ENCODE peak calls at places on chromosomes 6 and 20, in eight cellular contexts. G is stimulated activated CD4-positive, alpha-beta T cell treated with anti-CD3 and anti-CD28 coated beads, Interleukin-2, amount 100 ng/mL, for 48 hours; C is GM23248; K is activated naive CD4-positive, alpha-beta T cell; E is natural killer cell; Z is GM06990; I is CD4-positive, alpha-beta memory T cell; L is kidney glomerular epithelial cell. M is an unnamed sample.

GRCh38 chr6:126947070-126947469 is 171.4 kb upstream of the RSPO3 start:
- DNase-seq in K (no peak), I (no peak), L (no peak), G (no peak), Z (no peak), C (peak), E (no peak), M (no peak)

GRCh38 chr6:43953794-43954310 is 173.4 kb downstream of the MRPL14 start:
- DNase-seq in E (no peak), I (no peak), L (no peak), C (peak), K (no peak), G (no peak), Z (no peak), M (peak)

GRCh38 chr6:2630891-2631458 is 119.7 kb downstream of the MYLK4 start:
- DNase-seq in Z (no peak), K (no peak), C (peak), I (no peak), E (no peak), G (no peak), L (no peak), M (no peak)

GRCh38 chr6:137904822-137905617 is 38.0 kb downstream of the TNFAIP3 start:
- DNase-seq in Z (peak), E (no peak), I (no peak), C (peak), L (peak), G (peak), K (peak), M (no peak)

GRCh38 chr20:21505161-21505809 is 8.6 kb downstream of the NKX2-2 start:
- DNase-seq in K (peak), L (peak), E (peak), I (peak), Z (peak), C (peak), G (peak), M (peak)

GRCh38 chr20:58498445-58499068 is 16.6 kb downstream of the APCDD1L start:
- DNase-seq in K (no peak), E (no peak), L (no peak), I (no peak), C (no peak), Z (no peak), G (no peak), M (no peak)

GRCh38 chr6:111985202-111985731 is 68.6 kb upstream of the CCN6 start:
- DNase-seq in C (peak), I (peak), E (no peak), G (no peak), L (peak), Z (no peak), K (no peak), M (peak)

GRCh38 chr6:84498905-84499304 is 265.5 kb downstream of the TBX18 start:
- DNase-seq in E (no peak), K (no peak), Z (no peak), I (no peak), C (no peak), G (no peak), L (no peak), M (no peak)

GRCh38 chr20:7090753-7091310 is 323.3 kb downstream of the BMP2 start:
- DNase-seq in Z (no peak), I (no peak), C (no peak), G (no peak), L (no peak), K (no peak), E (no peak), M (no peak)

GRCh38 chr6:34990971-34991560 is 102.0 kb downstream of the ANKS1A start:
- DNase-seq in E (no peak), I (no peak), K (no peak), Z (no peak), G (no peak), C (peak), L (no peak), M (peak)

GRCh38 chr6:2733324-2733723 is 17.4 kb downstream of the MYLK4 start:
- DNase-seq in K (no peak), E (no peak), Z (peak), G (peak), L (no peak), I (peak), C (peak), M (no peak)

GRCh38 chr20:56715309-56715708 is 86.2 kb downstream of the TFAP2C start:
- DNase-seq in K (no peak), G (no peak), L (no peak), E (no peak), I (no peak), Z (no peak), C (no peak), M (no peak)

GRCh38 chr6:143517447-143517773 is 5.9 kb upstream of the FUCA2 start:
- DNase-seq in E (no peak), C (no peak), K (no peak), I (no peak), Z (no peak), G (no peak), L (no peak), M (no peak)

GRCh38 chr20:257419-257818 is at the start of gene DEFB132:
- DNase-seq in K (no peak), Z (no peak), E (no peak), C (no peak), I (no peak), L (no peak), G (no peak), M (no peak)

GRCh38 chr6:150978631-150979030 is 113.1 kb downstream of the MTHFD1L start:
- DNase-seq in I (no peak), K (no peak), L (no peak), Z (no peak), E (no peak), C (no peak), G (no peak), M (no peak)

GRCh38 chr6:85797993-85798392 is 155.3 kb upstream of the SYNCRIP start:
- DNase-seq in C (no peak), L (no peak), K (no peak), G (no peak), I (no peak), E (no peak), Z (no peak), M (no peak)

GRCh38 chr6:31572041-31572911 is at the start of gene LTA:
- DNase-seq in G (peak), C (no peak), Z (peak), L (no peak), K (peak), I (peak), E (no peak), M (no peak)